ENCODE peak calls at places on chromosomes 5 and 9, in ten cellular contexts. One of them, this sample, is unnamed.

GRCh38 chr9:95225016-95225745 is 92.3 kb downstream of the FANCC start:
- DNase-seq in fibroblast of lung: no peak
- DNase-seq in GM12865: no peak
- DNase-seq in PC-3: no peak
- DNase-seq in adrenal gland: no peak
- DNase-seq in foreskin fibroblast: no peak
- DNase-seq in epithelial cell of esophagus: no peak
- DNase-seq in CD4-positive, alpha-beta T cell: no peak
- DNase-seq in progenitor cell of endocrine pancreas: no peak
- DNase-seq in SK-N-SH: peak
- DNase-seq in this sample: no peak

GRCh38 chr9:129170229-129170628 is 7.8 kb downstream of the IER5L start:
- DNase-seq in foreskin fibroblast: no peak
- DNase-seq in CD4-positive, alpha-beta T cell: no peak
- DNase-seq in SK-N-SH: no peak
- DNase-seq in GM12865: peak
- DNase-seq in epithelial cell of esophagus: peak
- DNase-seq in PC-3: peak
- DNase-seq in progenitor cell of endocrine pancreas: no peak
- DNase-seq in fibroblast of lung: peak
- DNase-seq in adrenal gland: no peak
- DNase-seq in this sample: no peak

GRCh38 chr5:86526811-86527348 is 90.9 kb upstream of the COX7C start:
- DNase-seq in PC-3: peak
- DNase-seq in progenitor cell of endocrine pancreas: no peak
- DNase-seq in SK-N-SH: no peak
- DNase-seq in adrenal gland: no peak
- DNase-seq in fibroblast of lung: no peak
- DNase-seq in foreskin fibroblast: no peak
- DNase-seq in CD4-positive, alpha-beta T cell: no peak
- DNase-seq in epithelial cell of esophagus: no peak
- DNase-seq in GM12865: peak
- DNase-seq in this sample: no peak

GRCh38 chr9:114603183-114603582 is 7.9 kb upstream of the TMEM268 start:
- DNase-seq in fibroblast of lung: no peak
- DNase-seq in foreskin fibroblast: no peak
- DNase-seq in epithelial cell of esophagus: peak
- DNase-seq in CD4-positive, alpha-beta T cell: no peak
- DNase-seq in SK-N-SH: no peak
- DNase-seq in GM12865: no peak
- DNase-seq in adrenal gland: no peak
- DNase-seq in progenitor cell of endocrine pancreas: no peak
- DNase-seq in PC-3: peak
- DNase-seq in this sample: no peak

GRCh38 chr5:110082194-110082593 is 392.5 kb downstream of the MAN2A1 start:
- DNase-seq in foreskin fibroblast: no peak
- DNase-seq in adrenal gland: no peak
- DNase-seq in SK-N-SH: no peak
- DNase-seq in progenitor cell of endocrine pancreas: no peak
- DNase-seq in GM12865: no peak
- DNase-seq in CD4-positive, alpha-beta T cell: no peak
- DNase-seq in PC-3: no peak
- DNase-seq in epithelial cell of esophagus: no peak
- DNase-seq in fibroblast of lung: no peak
- DNase-seq in this sample: no peak

GRCh38 chr9:132488611-132489010 is 78.6 kb downstream of the CFAP77 start:
- DNase-seq in SK-N-SH: peak
- DNase-seq in fibroblast of lung: no peak
- DNase-seq in progenitor cell of endocrine pancreas: no peak
- DNase-seq in adrenal gland: no peak
- DNase-seq in CD4-positive, alpha-beta T cell: no peak
- DNase-seq in epithelial cell of esophagus: no peak
- DNase-seq in foreskin fibroblast: no peak
- DNase-seq in PC-3: no peak
- DNase-seq in GM12865: no peak
- DNase-seq in this sample: no peak

GRCh38 chr9:32741706-32742105 is 41.6 kb upstream of the TMEM215 start:
- DNase-seq in progenitor cell of endocrine pancreas: no peak
- DNase-seq in GM12865: no peak
- DNase-seq in foreskin fibroblast: no peak
- DNase-seq in epithelial cell of esophagus: peak
- DNase-seq in adrenal gland: no peak
- DNase-seq in SK-N-SH: no peak
- DNase-seq in PC-3: peak
- DNase-seq in CD4-positive, alpha-beta T cell: no peak
- DNase-seq in fibroblast of lung: peak
- DNase-seq in this sample: no peak

GRCh38 chr9:92977279-92977678 is 30.0 kb downstream of the FGD3 start:
- DNase-seq in PC-3: no peak
- DNase-seq in fibroblast of lung: no peak
- DNase-seq in GM12865: no peak
- DNase-seq in adrenal gland: no peak
- DNase-seq in foreskin fibroblast: no peak
- DNase-seq in SK-N-SH: no peak
- DNase-seq in CD4-positive, alpha-beta T cell: no peak
- DNase-seq in progenitor cell of endocrine pancreas: no peak
- DNase-seq in epithelial cell of esophagus: no peak
- DNase-seq in this sample: no peak

GRCh38 chr5:159034083-159034824 is 65.5 kb downstream of the EBF1 start:
- DNase-seq in PC-3: peak
- DNase-seq in SK-N-SH: no peak
- DNase-seq in CD4-positive, alpha-beta T cell: no peak
- DNase-seq in fibroblast of lung: no peak
- DNase-seq in foreskin fibroblast: no peak
- DNase-seq in progenitor cell of endocrine pancreas: no peak
- DNase-seq in GM12865: peak
- DNase-seq in adrenal gland: no peak
- DNase-seq in epithelial cell of esophagus: no peak
- DNase-seq in this sample: peak

GRCh38 chr9:115099891-115100290 is 18.1 kb downstream of the TNC start:
- DNase-seq in fibroblast of lung: peak
- DNase-seq in CD4-positive, alpha-beta T cell: no peak
- DNase-seq in PC-3: no peak
- DNase-seq in foreskin fibroblast: no peak
- DNase-seq in epithelial cell of esophagus: no peak
- DNase-seq in SK-N-SH: no peak
- DNase-seq in GM12865: no peak
- DNase-seq in adrenal gland: no peak
- DNase-seq in progenitor cell of endocrine pancreas: no peak
- DNase-seq in this sample: no peak

GRCh38 chr9:83572524-83572923 is 34.3 kb upstream of the FRMD3 start:
- DNase-seq in PC-3: no peak
- DNase-seq in foreskin fibroblast: peak
- DNase-seq in CD4-positive, alpha-beta T cell: no peak
- DNase-seq in GM12865: peak
- DNase-seq in SK-N-SH: no peak
- DNase-seq in adrenal gland: no peak
- DNase-seq in epithelial cell of esophagus: peak
- DNase-seq in fibroblast of lung: peak
- DNase-seq in progenitor cell of endocrine pancreas: no peak
- DNase-seq in this sample: no peak

GRCh38 chr9:122347348-122348287 is 23.2 kb upstream of the PTGS1 start:
- DNase-seq in progenitor cell of endocrine pancreas: no peak
- DNase-seq in CD4-positive, alpha-beta T cell: no peak
- DNase-seq in GM12865: no peak
- DNase-seq in adrenal gland: no peak
- DNase-seq in SK-N-SH: no peak
- DNase-seq in fibroblast of lung: peak
- DNase-seq in epithelial cell of esophagus: peak
- DNase-seq in PC-3: peak
- DNase-seq in foreskin fibroblast: no peak
- DNase-seq in this sample: no peak

DNA sequence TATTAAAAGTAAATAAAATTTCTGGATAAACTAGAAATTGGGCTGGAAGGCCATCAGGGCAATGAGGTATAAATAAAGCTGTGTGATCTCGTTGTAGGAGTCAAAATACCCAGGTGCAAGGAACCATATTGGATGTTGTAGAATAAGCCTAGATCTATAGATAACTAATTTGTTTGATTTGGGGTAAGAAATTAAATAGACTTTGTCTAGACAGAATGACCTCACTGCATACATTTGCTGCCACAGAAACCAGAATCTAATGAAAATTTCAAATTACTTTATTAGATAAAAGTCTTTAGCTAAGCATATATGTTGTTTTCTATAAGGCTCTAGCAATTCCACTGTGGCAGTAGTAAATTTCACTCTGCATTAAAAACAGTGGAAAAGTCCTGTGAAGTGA is 225.2 kb upstream of the ITGA1 start:
- DNase-seq in adrenal gland: no peak
- DNase-seq in foreskin fibroblast: no peak
- DNase-seq in epithelial cell of esophagus: no peak
- DNase-seq in SK-N-SH: no peak
- DNase-seq in CD4-positive, alpha-beta T cell: no peak
- DNase-seq in fibroblast of lung: no peak
- DNase-seq in progenitor cell of endocrine pancreas: no peak
- DNase-seq in PC-3: no peak
- DNase-seq in GM12865: no peak
- DNase-seq in this sample: no peak
- TF ChIP-seq CTCF in adrenal gland: no peak
- TF ChIP-seq CTCF in foreskin fibroblast: no peak
- TF ChIP-seq CTCF in epithelial cell of esophagus: no peak
- TF ChIP-seq CTCF in SK-N-SH: no peak
- TF ChIP-seq CTCF in CD4-positive, alpha-beta T cell: no peak
- TF ChIP-seq CTCF in fibroblast of lung: no peak
- TF ChIP-seq CTCF in progenitor cell of endocrine pancreas: no peak
- TF ChIP-seq CTCF in PC-3: no peak
- TF ChIP-seq CTCF in GM12865: no peak
- TF ChIP-seq CTCF in this sample: no peak

DNA sequence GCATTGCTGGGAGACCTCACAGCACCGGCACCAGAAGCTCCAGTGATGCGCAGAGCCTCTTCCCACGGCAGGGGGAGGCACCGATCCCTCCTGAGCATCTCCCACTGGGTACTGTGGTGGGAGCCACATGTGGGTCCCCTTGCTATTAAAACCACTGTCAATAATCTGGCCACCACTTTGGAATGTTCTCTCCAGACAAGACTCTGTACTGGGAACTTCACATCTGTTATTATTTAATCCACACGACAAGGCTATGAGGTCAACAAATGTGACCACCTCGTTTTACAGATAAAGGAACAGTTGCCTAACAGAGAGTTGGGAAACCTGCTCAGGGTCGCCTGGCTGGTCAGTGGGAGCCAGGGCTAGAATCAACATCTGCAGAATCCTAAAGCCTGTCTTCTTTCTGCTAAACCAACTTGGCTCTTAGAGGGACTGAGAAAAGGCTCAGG is 72.7 kb downstream of the EPB41L4B start:
- DNase-seq in SK-N-SH: peak
- DNase-seq in progenitor cell of endocrine pancreas: no peak
- DNase-seq in adrenal gland: peak
- DNase-seq in epithelial cell of esophagus: no peak
- DNase-seq in CD4-positive, alpha-beta T cell: no peak
- DNase-seq in fibroblast of lung: peak
- DNase-seq in foreskin fibroblast: no peak
- DNase-seq in PC-3: no peak
- DNase-seq in GM12865: no peak
- DNase-seq in this sample: no peak
- TF ChIP-seq CTCF in SK-N-SH: peak
- TF ChIP-seq CTCF in progenitor cell of endocrine pancreas: no peak
- TF ChIP-seq CTCF in adrenal gland: no peak
- TF ChIP-seq CTCF in epithelial cell of esophagus: no peak
- TF ChIP-seq CTCF in CD4-positive, alpha-beta T cell: no peak
- TF ChIP-seq CTCF in fibroblast of lung: no peak
- TF ChIP-seq CTCF in foreskin fibroblast: no peak
- TF ChIP-seq CTCF in PC-3: no peak
- TF ChIP-seq CTCF in GM12865: no peak
- TF ChIP-seq CTCF in this sample: no peak

GRCh38 chr5:138037271-138037670 is 4.4 kb upstream of the FAM13B start:
- DNase-seq in GM12865: peak
- DNase-seq in progenitor cell of endocrine pancreas: no peak
- DNase-seq in CD4-positive, alpha-beta T cell: no peak
- DNase-seq in SK-N-SH: no peak
- DNase-seq in PC-3: no peak
- DNase-seq in epithelial cell of esophagus: no peak
- DNase-seq in foreskin fibroblast: no peak
- DNase-seq in adrenal gland: peak
- DNase-seq in fibroblast of lung: no peak
- DNase-seq in this sample: no peak

GRCh38 chr5:138033275-138033808 is 463 bp upstream of the FAM13B start:
- DNase-seq in fibroblast of lung: peak
- DNase-seq in GM12865: no peak
- DNase-seq in foreskin fibroblast: no peak
- DNase-seq in PC-3: no peak
- DNase-seq in progenitor cell of endocrine pancreas: no peak
- DNase-seq in SK-N-SH: no peak
- DNase-seq in epithelial cell of esophagus: no peak
- DNase-seq in adrenal gland: no peak
- DNase-seq in CD4-positive, alpha-beta T cell: no peak
- DNase-seq in this sample: no peak

GRCh38 chr5:138033916-138034315 is 1.0 kb upstream of the FAM13B start:
- DNase-seq in foreskin fibroblast: peak
- DNase-seq in fibroblast of lung: peak
- DNase-seq in PC-3: peak
- DNase-seq in SK-N-SH: no peak
- DNase-seq in GM12865: no peak
- DNase-seq in epithelial cell of esophagus: peak
- DNase-seq in CD4-positive, alpha-beta T cell: no peak
- DNase-seq in progenitor cell of endocrine pancreas: no peak
- DNase-seq in adrenal gland: no peak
- DNase-seq in this sample: no peak

GRCh38 chr5:138037907-138038633 is 5.2 kb upstream of the FAM13B start:
- DNase-seq in progenitor cell of endocrine pancreas: no peak
- DNase-seq in adrenal gland: no peak
- DNase-seq in foreskin fibroblast: no peak
- DNase-seq in GM12865: peak
- DNase-seq in epithelial cell of esophagus: no peak
- DNase-seq in fibroblast of lung: no peak
- DNase-seq in SK-N-SH: no peak
- DNase-seq in PC-3: no peak
- DNase-seq in CD4-positive, alpha-beta T cell: no peak
- DNase-seq in this sample: no peak

GRCh38 chr5:138035605-138036537 is 3.0 kb upstream of the FAM13B start:
- DNase-seq in foreskin fibroblast: peak
- DNase-seq in GM12865: peak
- DNase-seq in progenitor cell of endocrine pancreas: peak
- DNase-seq in SK-N-SH: peak
- DNase-seq in fibroblast of lung: peak
- DNase-seq in adrenal gland: peak
- DNase-seq in CD4-positive, alpha-beta T cell: peak
- DNase-seq in PC-3: peak
- DNase-seq in epithelial cell of esophagus: peak
- DNase-seq in this sample: peak
- TF ChIP-seq CTCF in foreskin fibroblast: peak
- TF ChIP-seq CTCF in GM12865: peak
- TF ChIP-seq CTCF in progenitor cell of endocrine pancreas: peak
- TF ChIP-seq CTCF in SK-N-SH: peak
- TF ChIP-seq CTCF in fibroblast of lung: peak
- TF ChIP-seq CTCF in adrenal gland: peak
- TF ChIP-seq CTCF in CD4-positive, alpha-beta T cell: peak
- TF ChIP-seq CTCF in PC-3: peak
- TF ChIP-seq CTCF in epithelial cell of esophagus: peak
- TF ChIP-seq CTCF in this sample: peak

DNA sequence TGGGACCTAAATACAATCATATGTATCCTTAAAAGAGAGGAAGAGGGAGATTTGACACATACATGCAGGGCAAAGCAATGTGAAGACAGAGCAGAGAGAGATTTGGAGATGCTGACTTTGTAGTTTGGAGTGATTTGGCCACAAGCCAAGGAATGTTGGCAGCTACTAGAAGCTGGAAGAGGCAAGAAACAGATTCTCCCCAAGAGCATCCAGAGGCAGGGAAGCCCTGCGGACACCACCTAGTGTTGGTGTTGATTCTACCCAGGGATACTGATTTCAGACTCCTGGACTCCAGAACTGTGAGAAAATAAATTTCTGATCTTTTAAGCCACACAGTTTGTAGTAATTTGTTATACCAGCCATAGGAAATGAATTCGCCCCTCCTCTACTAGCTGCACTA is 64.9 kb upstream of the OSMR start:
- DNase-seq in GM12865: no peak
- DNase-seq in PC-3: peak
- DNase-seq in CD4-positive, alpha-beta T cell: no peak
- DNase-seq in SK-N-SH: no peak
- DNase-seq in fibroblast of lung: peak
- DNase-seq in progenitor cell of endocrine pancreas: no peak
- DNase-seq in foreskin fibroblast: peak
- DNase-seq in epithelial cell of esophagus: peak
- DNase-seq in adrenal gland: peak
- DNase-seq in this sample: no peak
- TF ChIP-seq CTCF in GM12865: no peak
- TF ChIP-seq CTCF in PC-3: peak
- TF ChIP-seq CTCF in CD4-positive, alpha-beta T cell: no peak
- TF ChIP-seq CTCF in SK-N-SH: peak
- TF ChIP-seq CTCF in fibroblast of lung: peak
- TF ChIP-seq CTCF in progenitor cell of endocrine pancreas: no peak
- TF ChIP-seq CTCF in foreskin fibroblast: peak
- TF ChIP-seq CTCF in epithelial cell of esophagus: peak
- TF ChIP-seq CTCF in adrenal gland: peak
- TF ChIP-seq CTCF in this sample: no peak

This sample was measured in neural crest cell.